ENCODE peak calls at places on chromosomes 2 and 18, in six cellular contexts. One of them, this sample, is unnamed.

GRCh38 chr2:97774425-97774824 is 61.0 kb downstream of the ZAP70 start:
- DNase-seq in stomach: no peak
- DNase-seq in CD8-positive, alpha-beta T cell: no peak
- DNase-seq in retinal pigment epithelial cell: no peak
- DNase-seq in astrocyte: no peak
- DNase-seq in esophagus muscularis mucosa: peak
- DNase-seq in this sample: no peak

GRCh38 chr2:241154915-241155314 is 4.6 kb downstream of the PPP1R7 start:
- DNase-seq in stomach: no peak
- DNase-seq in CD8-positive, alpha-beta T cell: no peak
- DNase-seq in retinal pigment epithelial cell: peak
- DNase-seq in astrocyte: peak
- DNase-seq in esophagus muscularis mucosa: no peak
- DNase-seq in this sample: no peak

GRCh38 chr2:162475661-162476060 is 131.7 kb downstream of the GCA start:
- DNase-seq in stomach: no peak
- DNase-seq in CD8-positive, alpha-beta T cell: no peak
- DNase-seq in retinal pigment epithelial cell: peak
- DNase-seq in astrocyte: peak
- DNase-seq in esophagus muscularis mucosa: no peak
- DNase-seq in this sample: no peak

GRCh38 chr2:239322414-239323086 is 78.3 kb downstream of the HDAC4 start:
- DNase-seq in stomach: no peak
- DNase-seq in CD8-positive, alpha-beta T cell: peak
- DNase-seq in retinal pigment epithelial cell: no peak
- DNase-seq in astrocyte: peak
- DNase-seq in esophagus muscularis mucosa: no peak
- DNase-seq in this sample: peak

GRCh38 chr18:2431836-2432235 is 139.5 kb downstream of the METTL4 start:
- DNase-seq in stomach: no peak
- DNase-seq in CD8-positive, alpha-beta T cell: no peak
- DNase-seq in retinal pigment epithelial cell: no peak
- DNase-seq in astrocyte: no peak
- DNase-seq in esophagus muscularis mucosa: no peak
- DNase-seq in this sample: no peak

GRCh38 chr2:12501469-12502147 is 215.1 kb upstream of the TRIB2 start:
- DNase-seq in stomach: no peak
- DNase-seq in CD8-positive, alpha-beta T cell: peak
- DNase-seq in retinal pigment epithelial cell: no peak
- DNase-seq in astrocyte: no peak
- DNase-seq in esophagus muscularis mucosa: no peak
- DNase-seq in this sample: no peak

GRCh38 chr18:63224574-63224973 is 95.0 kb downstream of the BCL2 start:
- DNase-seq in stomach: no peak
- DNase-seq in CD8-positive, alpha-beta T cell: no peak
- DNase-seq in retinal pigment epithelial cell: no peak
- DNase-seq in astrocyte: no peak
- DNase-seq in esophagus muscularis mucosa: no peak
- DNase-seq in this sample: no peak

GRCh38 chr2:11123856-11124759 is 31.2 kb upstream of the SLC66A3 start:
- DNase-seq in stomach: peak
- DNase-seq in CD8-positive, alpha-beta T cell: no peak
- DNase-seq in retinal pigment epithelial cell: no peak
- DNase-seq in astrocyte: no peak
- DNase-seq in esophagus muscularis mucosa: no peak
- DNase-seq in this sample: peak

GRCh38 chr18:3906072-3906471 is 456.1 kb downstream of the TGIF1 start:
- DNase-seq in stomach: no peak
- DNase-seq in CD8-positive, alpha-beta T cell: no peak
- DNase-seq in retinal pigment epithelial cell: no peak
- DNase-seq in astrocyte: peak
- DNase-seq in esophagus muscularis mucosa: no peak
- DNase-seq in this sample: no peak

GRCh38 chr2:30798536-30798991 is 8.7 kb downstream of the CAPN13 start:
- DNase-seq in stomach: no peak
- DNase-seq in CD8-positive, alpha-beta T cell: no peak
- DNase-seq in retinal pigment epithelial cell: no peak
- DNase-seq in astrocyte: no peak
- DNase-seq in esophagus muscularis mucosa: peak
- DNase-seq in this sample: no peak

GRCh38 chr2:64192570-64193192 is 48.5 kb upstream of the PELI1 start:
- DNase-seq in stomach: no peak
- DNase-seq in CD8-positive, alpha-beta T cell: no peak
- DNase-seq in retinal pigment epithelial cell: no peak
- DNase-seq in astrocyte: no peak
- DNase-seq in esophagus muscularis mucosa: no peak
- DNase-seq in this sample: no peak

GRCh38 chr18:68449292-68449691 is 265.6 kb downstream of the TMX3 start:
- DNase-seq in stomach: no peak
- DNase-seq in CD8-positive, alpha-beta T cell: no peak
- DNase-seq in retinal pigment epithelial cell: no peak
- DNase-seq in astrocyte: peak
- DNase-seq in esophagus muscularis mucosa: no peak
- DNase-seq in this sample: peak
- TF ChIP-seq CTCF in stomach: no peak
- TF ChIP-seq CTCF in CD8-positive, alpha-beta T cell: no peak
- TF ChIP-seq CTCF in retinal pigment epithelial cell: no peak
- TF ChIP-seq CTCF in astrocyte: no peak
- TF ChIP-seq CTCF in esophagus muscularis mucosa: no peak
- TF ChIP-seq CTCF in this sample: no peak

DNA sequence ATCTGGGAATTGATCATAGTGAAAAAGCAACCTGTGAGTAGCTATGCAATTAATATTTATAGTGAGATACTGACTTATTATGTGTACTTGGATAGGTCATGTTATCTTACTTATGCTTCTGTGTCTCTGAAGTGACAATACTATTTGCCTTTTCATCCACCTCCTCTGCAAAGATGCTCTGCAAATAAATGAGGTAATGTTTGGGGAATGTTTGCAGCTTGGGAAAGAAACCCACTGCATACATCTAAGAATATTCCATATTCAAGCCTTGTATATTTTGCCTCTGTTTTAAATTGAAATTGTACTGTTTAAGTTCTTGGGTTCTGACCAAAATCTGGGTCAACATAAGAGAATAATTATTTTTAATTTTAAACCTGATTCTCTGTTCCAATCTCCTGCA is 217.4 kb upstream of the DTNA start:
- DNase-seq in stomach: no peak
- DNase-seq in CD8-positive, alpha-beta T cell: no peak
- DNase-seq in retinal pigment epithelial cell: no peak
- DNase-seq in astrocyte: no peak
- DNase-seq in esophagus muscularis mucosa: no peak
- DNase-seq in this sample: no peak
- H3K4me3 ChIP-seq in stomach: peak
- H3K4me3 ChIP-seq in CD8-positive, alpha-beta T cell: no peak
- H3K4me3 ChIP-seq in retinal pigment epithelial cell: peak
- H3K4me3 ChIP-seq in astrocyte: peak
- H3K4me3 ChIP-seq in esophagus muscularis mucosa: peak
- H3K4me3 ChIP-seq in this sample: no peak

DNA sequence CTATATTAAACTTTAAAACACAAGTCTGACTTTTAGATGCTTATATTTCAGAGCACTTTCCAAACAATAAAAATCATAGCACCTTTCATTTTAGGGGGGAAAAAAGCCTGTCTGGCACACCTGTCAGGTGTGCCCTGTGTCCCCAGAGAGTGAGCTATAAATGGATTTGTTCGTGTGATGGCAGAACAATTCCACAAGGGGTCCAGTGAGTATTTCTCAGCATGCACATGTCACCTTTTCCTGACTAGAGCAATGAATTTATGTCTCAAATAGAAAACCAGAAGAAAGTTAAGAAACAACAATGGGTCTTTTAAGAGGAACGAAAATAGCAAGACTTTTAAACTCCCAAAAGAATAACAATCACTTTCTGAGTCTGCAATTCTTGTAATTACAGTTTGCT is 55.9 kb downstream of the ACVR1C start:
- DNase-seq in stomach: no peak
- DNase-seq in CD8-positive, alpha-beta T cell: no peak
- DNase-seq in retinal pigment epithelial cell: no peak
- DNase-seq in astrocyte: no peak
- DNase-seq in esophagus muscularis mucosa: no peak
- DNase-seq in this sample: no peak
- TF ChIP-seq CTCF in stomach: peak
- TF ChIP-seq CTCF in CD8-positive, alpha-beta T cell: peak
- TF ChIP-seq CTCF in retinal pigment epithelial cell: peak
- TF ChIP-seq CTCF in astrocyte: peak
- TF ChIP-seq CTCF in esophagus muscularis mucosa: no peak
- TF ChIP-seq CTCF in this sample: peak

DNA sequence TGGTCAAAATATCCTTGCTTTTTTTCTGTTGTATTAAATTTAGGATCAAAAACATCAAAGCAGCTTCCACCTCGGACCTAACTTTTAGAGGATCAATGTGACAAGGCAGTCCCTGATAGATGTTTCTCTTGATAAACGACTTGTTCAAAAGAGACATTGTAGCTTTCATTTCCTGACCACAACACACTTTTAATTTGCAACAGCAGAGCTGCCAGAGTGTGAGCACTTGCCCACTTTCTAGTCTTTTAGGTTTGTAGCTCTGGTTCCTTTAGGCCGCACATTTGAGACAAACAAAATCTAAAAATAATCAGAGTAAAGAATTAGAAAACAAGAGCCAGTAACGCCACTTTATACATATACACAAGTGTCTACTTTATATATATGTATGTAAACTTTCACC is 3.1 kb downstream of the FIGN start:
- DNase-seq in stomach: no peak
- DNase-seq in CD8-positive, alpha-beta T cell: no peak
- DNase-seq in retinal pigment epithelial cell: no peak
- DNase-seq in astrocyte: peak
- DNase-seq in esophagus muscularis mucosa: no peak
- DNase-seq in this sample: peak
- H3K4me3 ChIP-seq in stomach: no peak
- H3K4me3 ChIP-seq in CD8-positive, alpha-beta T cell: no peak
- H3K4me3 ChIP-seq in retinal pigment epithelial cell: no peak
- H3K4me3 ChIP-seq in astrocyte: peak
- H3K4me3 ChIP-seq in esophagus muscularis mucosa: peak
- H3K4me3 ChIP-seq in this sample: peak